ENCODE peak calls at places on chromosomes 5 and 9, in six cellular contexts. Y is heart left ventricle, V is A549, G is left ventricle myocardium inferior, B is OCI-LY7, H is tibial artery. Z is an unnamed sample.

GRCh38 chr5:151660616-151661015 is 26.1 kb downstream of the SPARC start:
- DNase-seq in Y (no peak), V (no peak), G (no peak), B (no peak), H (no peak), Z (peak)

GRCh38 chr9:137484551-137485315 is 25.6 kb upstream of the NSMF start:
- DNase-seq in Y (no peak), V (no peak), G (no peak), B (no peak), H (no peak), Z (no peak)

GRCh38 chr9:16150938-16151650 is 598.3 kb downstream of the CCDC171 start:
- DNase-seq in Y (no peak), V (no peak), G (no peak), B (no peak), H (no peak), Z (no peak)

GRCh38 chr9:105205787-105206511 is 38.5 kb upstream of the SLC44A1 start:
- DNase-seq in Y (peak), V (no peak), G (peak), B (no peak), H (peak), Z (peak)

GRCh38 chr9:112771359-112772214 is 21.0 kb downstream of the SNX30 start:
- DNase-seq in Y (no peak), V (no peak), G (no peak), B (no peak), H (no peak), Z (no peak)

GRCh38 chr5:72071906-72072305 is 35.4 kb upstream of the MAP1B start:
- DNase-seq in Y (no peak), V (no peak), G (no peak), B (no peak), H (no peak), Z (no peak)

GRCh38 chr5:126852104-126852531 is 75.2 kb downstream of the LMNB1 start:
- DNase-seq in Y (no peak), V (no peak), G (no peak), B (peak), H (no peak), Z (peak)

GRCh38 chr5:83474170-83474796 is 2.7 kb downstream of the VCAN start:
- DNase-seq in Y (peak), V (peak), G (peak), B (no peak), H (peak), Z (peak)

GRCh38 chr5:88683506-88684135 is 199.4 kb downstream of the MEF2C start:
- DNase-seq in Y (no peak), V (peak), G (no peak), B (no peak), H (no peak), Z (no peak)

GRCh38 chr9:4984171-4984570 is 901 bp upstream of the JAK2 start:
- DNase-seq in Y (no peak), V (peak), G (no peak), B (no peak), H (no peak), Z (no peak)

GRCh38 chr9:34190996-34191892 is 12.4 kb downstream of the UBAP1 start:
- DNase-seq in Y (no peak), V (peak), G (no peak), B (no peak), H (no peak), Z (peak)

GRCh38 chr9:85941617-85941930 is 628 bp downstream of the NAA35 start:
- DNase-seq in Y (no peak), V (no peak), G (no peak), B (no peak), H (no peak), Z (peak)

GRCh38 chr9:134626576-134627416 is 14.8 kb upstream of the COL5A1 start:
- DNase-seq in Y (no peak), V (no peak), G (no peak), B (no peak), H (no peak), Z (peak)

GRCh38 chr5:157828949-157829639 is 29.9 kb downstream of the CLINT1 start:
- DNase-seq in Y (no peak), V (peak), G (no peak), B (no peak), H (no peak), Z (peak)

GRCh38 chr5:94432499-94432898 is 185.9 kb downstream of the KIAA0825 start:
- DNase-seq in Y (no peak), V (no peak), G (no peak), B (no peak), H (no peak), Z (peak)

GRCh38 chr9:122262073-122262472 is 2.6 kb downstream of the RBM18 start:
- DNase-seq in Y (no peak), V (no peak), G (no peak), B (no peak), H (no peak), Z (no peak)

GRCh38 chr9:4167040-4167671 is 132.7 kb downstream of the GLIS3 start:
- DNase-seq in Y (no peak), V (peak), G (no peak), B (no peak), H (no peak), Z (peak)

GRCh38 chr5:137305971-137306592 is 193.0 kb downstream of the SPOCK1 start:
- DNase-seq in Y (no peak), V (no peak), G (no peak), B (no peak), H (no peak), Z (no peak)

GRCh38 chr5:136053336-136054121 is 24.7 kb downstream of the TGFBI start:
- DNase-seq in Y (no peak), V (peak), G (no peak), B (no peak), H (peak), Z (peak)

GRCh38 chr9:35518981-35519679 is 29.2 kb downstream of the RUSC2 start:
- DNase-seq in Y (no peak), V (peak), G (no peak), B (no peak), H (no peak), Z (peak)

GRCh38 chr5:74371621-74372020 is 268.9 kb downstream of the ENC1 start:
- DNase-seq in Y (no peak), V (no peak), G (no peak), B (no peak), H (no peak), Z (no peak)

GRCh38 chr9:35272989-35273388 is 111.2 kb downstream of the UNC13B start:
- DNase-seq in Y (no peak), V (no peak), G (no peak), B (no peak), H (no peak), Z (peak)

GRCh38 chr9:20276762-20277161 is 345.5 kb downstream of the MLLT3 start:
- DNase-seq in Y (no peak), V (no peak), G (no peak), B (no peak), H (no peak), Z (no peak)

GRCh38 chr9:20271107-20271506 is 351.2 kb downstream of the MLLT3 start:
- DNase-seq in Y (no peak), V (no peak), G (no peak), B (no peak), H (no peak), Z (no peak)

GRCh38 chr9:20269620-20270019 is 352.7 kb downstream of the MLLT3 start:
- DNase-seq in Y (no peak), V (no peak), G (no peak), B (no peak), H (no peak), Z (no peak)

GRCh38 chr9:20270176-20270575 is 352.1 kb downstream of the MLLT3 start:
- DNase-seq in Y (no peak), V (no peak), G (no peak), B (no peak), H (no peak), Z (no peak)

DNA sequence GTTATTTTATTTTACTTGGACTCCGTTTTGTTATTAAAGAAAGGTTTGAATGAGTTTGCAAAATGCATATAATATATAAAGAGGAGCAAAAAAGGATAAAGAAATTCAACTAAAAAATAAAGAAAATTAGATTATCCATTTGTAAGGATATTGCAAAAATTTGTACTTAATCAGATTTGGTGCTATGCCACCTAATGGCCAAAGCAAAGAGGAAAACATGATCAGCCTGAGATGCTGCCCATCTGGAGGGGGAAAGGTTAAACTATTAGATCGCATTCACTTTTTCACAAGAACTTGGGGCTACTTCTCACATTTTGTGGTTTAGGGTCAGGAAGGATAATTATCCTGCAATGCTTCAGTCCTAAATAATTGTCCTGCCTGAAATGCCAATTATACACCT is 350.6 kb downstream of the MLLT3 start:
- DNase-seq in Y (no peak), V (no peak), G (no peak), B (no peak), H (no peak), Z (peak)
- TF ChIP-seq CTCF in Y (no peak), V (no peak), G (no peak), B (peak), H (no peak), Z (peak)

DNA sequence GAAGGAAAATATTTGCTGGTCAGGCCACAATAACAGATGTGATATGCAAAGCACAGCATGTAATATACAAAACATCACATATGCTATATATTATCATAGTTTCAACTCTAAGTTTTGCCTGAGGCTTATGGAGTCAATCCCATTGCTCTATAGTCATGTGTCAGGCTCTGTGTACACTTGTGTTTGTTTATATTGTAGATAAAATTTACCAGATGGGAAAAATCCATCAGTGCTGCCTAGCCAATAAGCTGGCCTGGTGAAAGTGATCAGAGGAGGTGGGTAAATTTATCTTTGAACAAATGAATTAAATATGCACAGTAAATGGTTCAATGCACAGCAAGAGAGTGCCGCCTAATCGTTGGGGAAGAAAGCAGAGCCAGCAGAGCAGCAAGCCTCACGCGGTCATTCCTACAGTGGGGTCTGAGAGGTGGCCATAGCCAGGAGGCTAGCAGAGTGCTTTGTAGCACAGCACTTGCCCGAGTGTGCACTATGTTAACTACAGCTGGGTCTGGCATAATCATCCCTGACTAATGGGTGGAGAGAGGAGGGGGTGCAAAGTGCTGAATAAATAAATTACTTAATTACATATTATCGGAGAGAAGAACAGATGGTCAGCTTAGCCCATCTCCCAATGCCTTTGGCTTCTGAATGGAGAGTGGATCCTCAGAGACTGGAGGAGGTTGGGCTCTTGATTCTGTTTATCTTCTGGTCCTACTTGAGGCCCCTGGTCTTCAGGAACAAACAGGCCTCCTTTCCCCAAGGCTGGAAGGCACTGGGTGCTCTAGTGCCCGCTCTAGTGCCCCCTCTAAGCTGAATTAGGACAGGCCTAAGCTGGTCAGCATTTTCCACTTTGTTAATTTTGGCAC is 153.5 kb downstream of the MAT2B start:
- DNase-seq in Y (no peak), V (no peak), G (no peak), B (no peak), H (no peak), Z (peak)
- H3K4me3 ChIP-seq in Y (no peak), V (no peak), G (no peak), B (no peak), H (no peak), Z (no peak)

DNA sequence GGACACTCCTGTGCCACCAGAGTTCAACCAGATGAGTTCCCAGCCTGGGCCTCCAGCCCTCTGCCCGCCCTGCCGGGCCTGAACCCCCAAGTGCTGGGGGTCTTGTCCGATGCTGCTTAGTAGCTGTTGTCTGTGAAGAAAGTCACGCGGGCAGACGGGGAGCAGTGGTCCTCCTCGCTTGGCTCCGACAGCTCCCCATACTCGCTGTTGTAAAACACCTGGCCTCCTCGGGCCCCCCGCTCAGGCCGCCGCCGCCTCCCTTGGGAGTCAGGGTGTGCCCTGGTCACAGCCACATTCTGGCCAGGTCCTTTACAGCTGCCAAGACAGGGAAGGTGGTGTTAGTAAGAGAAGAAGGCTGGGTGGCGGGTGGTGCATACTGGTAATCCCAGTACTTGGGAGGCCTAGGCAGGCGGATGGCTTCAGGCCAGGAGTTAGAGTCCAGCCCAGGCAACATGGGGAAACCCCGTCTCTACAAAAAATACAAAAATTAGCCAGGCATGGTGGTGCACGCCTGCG is 11.8 kb upstream of the SCGB3A1 start:
- DNase-seq in Y (no peak), V (no peak), G (no peak), B (no peak), H (peak), Z (no peak)
- TF ChIP-seq CTCF in Y (no peak), V (no peak), G (no peak), B (no peak), H (no peak), Z (no peak)

GRCh38 chr9:119802621-119803020 is 433.4 kb upstream of the BRINP1 start:
- DNase-seq in Y (peak), V (no peak), G (peak), B (no peak), H (peak), Z (no peak)
- H3K4me3 ChIP-seq in Y (no peak), V (no peak), G (peak), B (no peak), H (no peak), Z (no peak)

GRCh38 chr5:140358738-140359310 is 1.2 kb upstream of the SLC4A9 start:
- DNase-seq in Y (no peak), V (peak), G (no peak), B (no peak), H (no peak), Z (peak)
- TF ChIP-seq CTCF in Y (peak), V (peak), G (peak), B (peak), H (no peak), Z (peak)

GRCh38 chr5:95628154-95628810 is 8.4 kb downstream of the GPR150 start:
- DNase-seq in Y (no peak), V (no peak), G (no peak), B (no peak), H (no peak), Z (no peak)

GRCh38 chr5:95630394-95630917 is 10.6 kb downstream of the GPR150 start:
- DNase-seq in Y (no peak), V (no peak), G (no peak), B (no peak), H (no peak), Z (no peak)

GRCh38 chr5:95631991-95632675 is 12.2 kb downstream of the GPR150 start:
- DNase-seq in Y (no peak), V (peak), G (no peak), B (peak), H (no peak), Z (peak)

GRCh38 chr5:95628933-95629332 is 9.0 kb downstream of the GPR150 start:
- DNase-seq in Y (no peak), V (no peak), G (no peak), B (no peak), H (no peak), Z (no peak)

DNA sequence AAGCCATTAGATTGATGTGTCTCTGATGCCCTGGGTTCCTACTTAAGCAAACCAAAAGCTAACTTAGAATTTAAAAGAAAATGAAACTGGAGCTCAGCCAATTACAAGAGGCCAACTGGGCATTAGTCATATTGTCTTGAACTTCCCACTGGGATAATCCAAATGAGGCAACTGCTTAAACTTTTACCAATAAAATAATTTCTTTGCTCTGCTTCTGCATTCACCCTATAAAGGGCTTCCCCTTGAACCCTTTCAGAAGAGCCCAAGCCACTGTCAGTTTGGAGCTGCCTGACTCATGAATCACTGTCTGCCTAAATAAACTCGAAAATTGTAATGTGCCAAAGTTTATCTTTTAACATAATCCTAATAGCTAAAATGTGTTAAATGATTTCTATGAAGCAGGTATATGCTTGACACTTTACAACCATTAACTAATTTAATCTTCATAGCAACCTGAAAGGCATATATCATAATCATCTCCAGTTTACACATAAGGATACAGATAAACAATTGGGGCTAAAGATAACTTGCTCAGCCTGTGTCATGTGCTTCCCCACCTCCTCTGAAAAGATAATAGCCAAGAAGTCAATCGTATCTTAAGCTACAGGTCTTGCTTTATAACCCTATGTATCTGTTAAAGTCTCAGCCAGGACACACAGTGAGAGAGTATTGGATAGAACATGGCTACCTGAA is 11.5 kb downstream of the GPR150 start:
- DNase-seq in Y (no peak), V (no peak), G (no peak), B (no peak), H (no peak), Z (peak)
- H3K4me3 ChIP-seq in Y (no peak), V (no peak), G (no peak), B (no peak), H (no peak), Z (no peak)

GRCh38 chr5:143968071-143968878 is 156.3 kb downstream of the HMHB1 start:
- DNase-seq in Y (no peak), V (peak), G (no peak), B (peak), H (no peak), Z (peak)
- TF ChIP-seq CTCF in Y (peak), V (peak), G (peak), B (peak), H (peak), Z (peak)

GRCh38 chr5:73179730-73180129 is 6.7 kb downstream of the TMEM174 start:
- DNase-seq in Y (no peak), V (no peak), G (no peak), B (no peak), H (no peak), Z (no peak)

GRCh38 chr5:73176250-73176649 is 3.3 kb downstream of the TMEM174 start:
- DNase-seq in Y (no peak), V (no peak), G (no peak), B (no peak), H (no peak), Z (no peak)

GRCh38 chr5:73180561-73180960 is 7.6 kb downstream of the TMEM174 start:
- DNase-seq in Y (no peak), V (no peak), G (no peak), B (no peak), H (no peak), Z (peak)

GRCh38 chr5:73174100-73174815 is 1.3 kb downstream of the TMEM174 start:
- DNase-seq in Y (no peak), V (no peak), G (no peak), B (no peak), H (no peak), Z (no peak)

GRCh38 chr5:73178265-73178664 is 5.3 kb downstream of the TMEM174 start:
- DNase-seq in Y (no peak), V (no peak), G (no peak), B (no peak), H (no peak), Z (no peak)
- H3K4me3 ChIP-seq in Y (no peak), V (no peak), G (no peak), B (no peak), H (no peak), Z (no peak)

GRCh38 chr9:81686614-81687520 is 2.5 kb downstream of the TLE1 start:
- DNase-seq in Y (peak), V (peak), G (peak), B (no peak), H (peak), Z (peak)
- TF ChIP-seq CTCF in Y (peak), V (peak), G (peak), B (no peak), H (peak), Z (peak)